ENCODE peak calls at places on chromosomes 11 and 22, in ten cellular contexts. E is heart left ventricle; T is transverse colon; V is right cardiac atrium; G is GM23248; I is naive thymus-derived CD4-positive, alpha-beta T cell; U is H1; P is colonic mucosa; M is adipocyte; B is psoas muscle. Z is an unnamed sample. For H3K27me3 and H3K4me1, the result is how much of the 10 kb centered on the place peaks cover.

GRCh38 chr11:114001416-114001815 is 26.5 kb downstream of the HTR3A start:
- DNase-seq in E (no peak), T (peak), V (no peak), G (no peak), I (no peak), U (no peak), P (no peak), M (no peak), B (no peak), Z (no peak)

GRCh38 chr11:64344721-64345120 is 4.7 kb downstream of the CCDC88B start:
- DNase-seq in E (no peak), T (no peak), V (no peak), G (no peak), I (no peak), U (no peak), P (no peak), M (no peak), B (no peak), Z (no peak)

GRCh38 chr11:123419720-123420466 is 10.2 kb upstream of the GRAMD1B start:
- DNase-seq in E (no peak), T (peak), V (no peak), G (no peak), I (no peak), U (no peak), P (peak), M (no peak), B (no peak), Z (no peak)

GRCh38 chr22:39290724-39291161 is 28.7 kb downstream of the RPL3 start:
- DNase-seq in E (peak), T (no peak), V (peak), G (peak), I (no peak), U (no peak), P (no peak), M (no peak), B (peak), Z (no peak)

GRCh38 chr22:31138126-31138525 is 2.2 kb downstream of the PLA2G3 start:
- DNase-seq in E (no peak), T (no peak), V (no peak), G (no peak), I (no peak), U (no peak), P (no peak), M (no peak), B (peak), Z (no peak)

GRCh38 chr11:101974255-101974654 is 57.9 kb upstream of the ANGPTL5 start:
- DNase-seq in E (no peak), T (no peak), V (no peak), G (peak), I (no peak), U (no peak), P (no peak), M (peak), B (no peak), Z (no peak)

GRCh38 chr11:12528487-12528886 is 145.7 kb upstream of the TEAD1 start:
- DNase-seq in E (no peak), T (no peak), V (no peak), G (peak), I (no peak), U (no peak), P (no peak), M (no peak), B (no peak), Z (no peak)

GRCh38 chr11:43919852-43920597 is 22.4 kb upstream of the C11orf96 start:
- DNase-seq in E (no peak), T (no peak), V (no peak), G (no peak), I (no peak), U (no peak), P (no peak), M (no peak), B (peak), Z (no peak)

GRCh38 chr11:111765984-111766833 is at the start of gene PPP2R1B:
- DNase-seq in E (peak), T (peak), V (peak), G (peak), I (peak), U (peak), P (peak), M (peak), B (peak), Z (no peak)

GRCh38 chr11:38818720-38819119 is 2220.7 kb upstream of the RAG2 start:
- DNase-seq in E (no peak), T (no peak), V (no peak), G (no peak), I (no peak), U (no peak), P (no peak), M (no peak), B (no peak), Z (no peak)

GRCh38 chr11:5938603-5938965 is 3.5 kb upstream of the OR56A3 start:
- DNase-seq in E (no peak), T (no peak), V (no peak), G (no peak), I (no peak), U (no peak), P (no peak), M (no peak), B (no peak), Z (no peak)

GRCh38 chr22:31345331-31346254 is 553 bp downstream of the PATZ1 start:
- DNase-seq in E (peak), T (peak), V (peak), G (peak), I (peak), U (peak), P (peak), M (peak), B (peak), Z (no peak)

GRCh38 chr11:93236741-93237675 is 39.2 kb upstream of the SLC36A4 start:
- DNase-seq in E (no peak), T (peak), V (peak), G (peak), I (no peak), U (peak), P (peak), M (peak), B (no peak), Z (no peak)

GRCh38 chr11:10500757-10501684 is 40.0 kb downstream of the RNF141 start:
- DNase-seq in E (no peak), T (no peak), V (no peak), G (no peak), I (no peak), U (no peak), P (peak), M (no peak), B (no peak), Z (no peak)

DNA sequence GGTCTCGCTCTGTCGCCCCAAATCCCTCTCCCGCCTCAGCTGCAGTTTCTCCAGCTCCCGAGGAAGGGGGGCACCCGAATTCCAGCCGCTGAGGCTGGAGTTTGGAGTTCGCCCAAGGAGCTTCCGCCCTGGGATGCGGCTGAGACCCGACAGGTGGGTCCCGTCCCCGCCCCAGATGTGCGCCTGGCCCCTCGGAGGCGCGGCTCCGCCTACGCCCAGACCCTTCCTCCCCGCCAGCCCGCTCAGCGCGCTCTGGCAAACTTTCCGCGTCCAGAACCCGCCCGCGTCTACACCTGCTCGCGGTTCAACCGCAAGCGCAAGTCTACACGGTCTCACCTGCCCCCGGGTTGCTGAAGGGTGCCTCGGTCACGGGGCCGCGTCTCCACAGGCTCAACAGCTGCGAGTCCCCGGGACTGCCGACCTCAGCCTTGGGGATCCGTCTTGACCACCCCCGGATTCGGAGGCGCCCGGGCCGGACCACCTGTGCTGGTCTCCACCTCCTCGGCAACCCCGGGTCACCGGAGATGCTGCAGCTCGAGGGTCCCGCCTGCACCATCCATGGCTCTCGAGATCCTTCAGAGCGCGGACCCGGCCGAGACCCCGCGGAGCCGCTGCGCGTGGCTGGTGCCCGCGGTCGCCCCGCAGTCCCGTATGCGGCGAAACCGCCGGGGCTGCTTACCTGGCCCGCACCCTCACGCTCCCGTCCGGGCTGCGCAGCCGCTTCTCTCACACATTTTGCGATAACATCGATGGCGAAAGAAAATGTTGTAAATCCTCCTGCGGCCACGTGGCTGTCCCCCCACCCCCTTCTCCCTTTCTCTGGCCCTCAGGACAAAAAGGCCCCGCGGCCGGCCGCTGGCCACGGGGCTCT is 63.6 kb downstream of the NFAM1 start:
- DNase-seq in E (no peak), T (peak), V (no peak), G (peak), I (no peak), U (no peak), P (peak), M (no peak), B (no peak), Z (no peak)
- H3K27me3 ChIP-seq in E (under half), T (under half), V (under half), G (under half), I (under half), U (under half), P (under half), M (under half), B (under half), Z (under half)

DNA sequence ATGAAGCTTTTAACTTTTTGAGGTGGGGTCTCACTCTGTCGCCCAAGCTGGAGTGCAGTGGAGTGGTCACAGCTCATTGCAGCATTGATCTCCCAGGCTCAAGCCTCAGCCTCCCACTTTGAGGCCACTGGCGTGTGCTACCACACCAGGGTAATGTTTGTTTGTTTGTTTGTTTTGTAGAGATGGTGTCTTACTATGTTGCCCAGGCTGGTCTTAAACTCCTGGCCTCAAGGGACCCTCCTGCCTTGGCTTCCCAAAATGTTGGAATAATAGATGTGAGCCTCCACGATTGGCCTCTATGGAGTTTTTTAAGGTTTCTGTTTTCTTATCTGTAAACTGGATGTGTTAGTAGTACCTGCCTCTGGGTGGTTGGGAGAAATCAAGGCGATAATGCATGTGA is 41.4 kb downstream of the MED15 start:
- DNase-seq in E (no peak), T (no peak), V (no peak), G (no peak), I (no peak), U (no peak), P (no peak), M (no peak), B (peak), Z (no peak)
- H3K4me1 ChIP-seq in E (half or more), T (under half), V (under half), G (half or more), I (half or more), U (under half), P (under half), M (half or more), B (half or more), Z (under half)

DNA sequence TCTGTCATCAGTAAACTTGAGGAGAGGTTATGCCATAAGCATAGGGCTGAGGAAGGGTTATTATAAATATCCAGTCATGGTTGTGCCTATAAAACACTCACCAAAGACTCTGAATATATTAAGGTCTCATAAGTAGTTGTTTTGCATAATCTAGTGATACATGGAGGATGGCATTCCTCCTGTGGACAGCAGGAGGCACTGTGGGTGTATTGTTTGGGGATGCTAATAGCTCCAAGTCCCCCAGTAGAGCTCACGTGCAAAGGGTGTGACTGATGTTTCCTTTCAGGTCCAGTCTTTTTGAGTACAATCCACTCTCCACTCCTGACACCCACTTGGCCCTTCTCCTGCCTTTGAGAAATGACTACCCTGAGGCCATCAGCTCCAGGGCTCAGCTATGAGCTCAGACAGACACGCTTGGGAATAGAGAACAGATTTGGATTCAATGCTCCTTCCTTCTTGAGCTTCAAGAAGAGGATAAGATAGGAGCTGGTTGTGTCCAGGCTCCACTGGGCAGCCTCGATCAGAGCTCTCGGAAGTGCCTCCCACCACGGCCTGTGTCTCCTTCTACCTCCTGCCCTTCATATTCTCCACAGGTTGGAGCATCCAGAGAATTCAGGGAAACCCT is 85.2 kb upstream of the IGLL5 start:
- DNase-seq in E (no peak), T (no peak), V (no peak), G (no peak), I (peak), U (no peak), P (no peak), M (no peak), B (no peak), Z (no peak)
- H3K27me3 ChIP-seq in E (under half), T (under half), V (under half), G (under half), I (under half), U (under half), P (under half), M (half or more), B (under half), Z (under half)

GRCh38 chr11:119376197-119376847 is 5.2 kb downstream of the USP2 start:
- DNase-seq in E (peak), T (no peak), V (peak), G (peak), I (no peak), U (no peak), P (no peak), M (no peak), B (peak), Z (peak)
- H3K4me1 ChIP-seq in E (half or more), T (under half), V (under half), G (under half), I (under half), U (under half), P (under half), M (under half), B (half or more), Z (under half)

GRCh38 chr11:813440-814096 is 3.8 kb downstream of the RPLP2 start:
- DNase-seq in E (no peak), T (no peak), V (no peak), G (no peak), I (no peak), U (no peak), P (no peak), M (no peak), B (no peak), Z (no peak)
- H3K27me3 ChIP-seq in E (under half), T (under half), V (under half), G (under half), I (under half), U (under half), P (under half), M (under half), B (under half), Z (under half)

DNA sequence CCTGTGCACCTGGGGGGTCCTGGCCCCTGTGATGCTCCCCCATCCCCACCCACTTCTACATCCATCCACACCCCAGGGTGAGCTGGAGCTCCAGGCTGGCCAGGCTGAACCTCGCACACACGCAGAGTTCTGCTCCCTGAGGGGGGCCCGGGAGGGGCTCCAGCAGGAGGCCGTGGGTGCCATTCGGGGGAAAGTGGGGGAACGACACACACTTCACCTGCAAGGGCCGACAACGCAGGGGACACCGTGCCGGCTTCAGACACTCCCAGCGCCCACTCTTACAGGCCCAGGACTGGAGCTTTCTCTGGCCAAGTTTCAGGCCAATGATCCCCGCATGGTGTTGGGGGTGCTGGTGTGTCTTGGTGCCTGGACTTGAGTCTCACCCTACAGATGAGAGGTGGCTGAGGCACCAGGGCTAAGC is 20.0 kb upstream of the TALDO1 start:
- DNase-seq in E (no peak), T (no peak), V (no peak), G (peak), I (no peak), U (no peak), P (no peak), M (no peak), B (no peak), Z (no peak)
- H3K4me1 ChIP-seq in E (under half), T (under half), V (under half), G (under half), I (under half), U (under half), P (under half), M (under half), B (under half), Z (under half)

GRCh38 chr11:21838422-21838821 is 354.5 kb upstream of the ANO5 start:
- DNase-seq in E (no peak), T (no peak), V (no peak), G (no peak), I (no peak), U (no peak), P (no peak), M (no peak), B (no peak), Z (no peak)

DNA sequence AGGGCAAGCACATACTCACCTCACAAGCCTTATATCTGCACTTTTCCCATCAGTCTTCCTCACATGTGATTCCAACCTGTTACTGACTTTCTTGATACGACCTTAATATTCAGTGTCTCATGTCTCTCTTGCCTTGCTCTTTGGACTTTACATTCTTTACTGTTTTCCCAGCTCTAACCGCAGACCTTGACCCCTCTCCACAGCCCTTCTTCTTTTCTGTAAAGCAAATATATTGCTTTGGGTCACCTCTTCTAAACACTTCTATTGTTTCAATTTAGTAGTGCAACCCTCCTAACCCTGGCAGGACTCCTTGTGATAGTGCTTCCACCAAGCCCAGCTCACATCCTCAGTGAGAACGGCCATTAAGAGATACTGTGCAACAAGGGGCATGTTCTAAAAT is 353.0 kb upstream of the ANO5 start:
- DNase-seq in E (no peak), T (no peak), V (no peak), G (no peak), I (no peak), U (no peak), P (no peak), M (no peak), B (no peak), Z (no peak)
- H3K27me3 ChIP-seq in E (under half), T (under half), V (under half), G (under half), I (under half), U (under half), P (under half), M (under half), B (under half), Z (under half)